ENCODE peak calls at places on chromosomes 12 and 14, in four cellular contexts. V, L, P and R are unnamed samples. For H3K9me3, the result is how much of the 10 kb centered on the place peaks cover.

GRCh38 chr14:49930720-49931119 is 37.8 kb downstream of the ARF6 start:
- DNase-seq in V (no peak), L (no peak), P (no peak), R (no peak)

GRCh38 chr12:4091001-4091789 is 182.4 kb upstream of the CCND2 start:
- DNase-seq in V (no peak), L (no peak), P (no peak), R (no peak)

GRCh38 chr12:122849352-122850047 is 14.2 kb downstream of the HIP1R start:
- DNase-seq in V (no peak), L (no peak), P (no peak), R (no peak)

GRCh38 chr12:30188602-30189326 is 405.0 kb upstream of the TMTC1 start:
- DNase-seq in V (no peak), L (no peak), P (peak), R (no peak)

GRCh38 chr14:74860179-74860578 is 15.8 kb downstream of the PROX2 start:
- DNase-seq in V (no peak), L (no peak), P (no peak), R (no peak)

GRCh38 chr12:57584050-57584449 is 6.9 kb upstream of the PIP4K2C start:
- DNase-seq in V (no peak), L (no peak), P (no peak), R (no peak)

GRCh38 chr14:46580941-46581671 is 70.5 kb downstream of the RPL10L start:
- DNase-seq in V (no peak), L (peak), P (no peak), R (no peak)

GRCh38 chr14:73774671-73775070 is 60.5 kb upstream of the PNMA1 start:
- DNase-seq in V (no peak), L (no peak), P (no peak), R (no peak)

GRCh38 chr14:101596742-101597141 is 35.4 kb downstream of the DIO3 start:
- DNase-seq in V (no peak), L (no peak), P (no peak), R (peak)

GRCh38 chr14:86541969-86542368 is 1012.0 kb downstream of the FLRT2 start:
- DNase-seq in V (no peak), L (no peak), P (no peak), R (no peak)

GRCh38 chr14:73176673-73177072 is 40.4 kb downstream of the PSEN1 start:
- DNase-seq in V (no peak), L (no peak), P (no peak), R (no peak)

GRCh38 chr12:78951746-78952532 is 87.4 kb downstream of the SYT1 start:
- DNase-seq in V (no peak), L (no peak), P (no peak), R (no peak)

GRCh38 chr14:61438497-61438859 is 117.1 kb downstream of the PRKCH start:
- DNase-seq in V (no peak), L (no peak), P (no peak), R (no peak)

GRCh38 chr12:124737040-124737419 is 126.6 kb downstream of the SCARB1 start:
- DNase-seq in V (no peak), L (no peak), P (no peak), R (no peak)

GRCh38 chr12:79524507-79525148 is 166.1 kb downstream of the PAWR start:
- DNase-seq in V (no peak), L (no peak), P (no peak), R (no peak)

GRCh38 chr14:82710257-82710841 is 1176.7 kb upstream of the SEL1L start:
- DNase-seq in V (no peak), L (peak), P (no peak), R (peak)

GRCh38 chr12:75479963-75480461 is 543 bp upstream of the GLIPR1 start:
- DNase-seq in V (no peak), L (no peak), P (no peak), R (no peak)

GRCh38 chr12:68310370-68310769 is 21.8 kb downstream of the MDM1 start:
- DNase-seq in V (no peak), L (no peak), P (no peak), R (no peak)

GRCh38 chr14:68164723-68165122 is 345.1 kb downstream of the RAD51B start:
- DNase-seq in V (no peak), L (no peak), P (no peak), R (no peak)

GRCh38 chr12:113424915-113425823 is 3.0 kb downstream of the SDSL start:
- DNase-seq in V (no peak), L (no peak), P (peak), R (peak)

GRCh38 chr12:47650469-47650868 is 55.4 kb downstream of the RPAP3 start:
- DNase-seq in V (no peak), L (no peak), P (no peak), R (no peak)

GRCh38 chr12:94151577-94151976 is 3.2 kb downstream of the PLXNC1 start:
- DNase-seq in V (no peak), L (no peak), P (no peak), R (no peak)

GRCh38 chr12:2785017-2785416 is 9.8 kb upstream of the FKBP4 start:
- DNase-seq in V (no peak), L (no peak), P (no peak), R (no peak)

GRCh38 chr14:75204106-75204505 is 27.7 kb upstream of the TMED10 start:
- DNase-seq in V (no peak), L (no peak), P (no peak), R (no peak)

GRCh38 chr12:124923906-124924734 is 9.7 kb upstream of the UBC start:
- DNase-seq in V (peak), L (no peak), P (no peak), R (no peak)

GRCh38 chr12:46674818-46675217 is 151.0 kb downstream of the SLC38A4 start:
- DNase-seq in V (no peak), L (no peak), P (no peak), R (no peak)

GRCh38 chr12:1171657-1172056 is 180.6 kb downstream of the ERC1 start:
- DNase-seq in V (no peak), L (no peak), P (no peak), R (no peak)

GRCh38 chr12:69341328-69341727 is 6.9 kb upstream of the LYZ start:
- DNase-seq in V (no peak), L (no peak), P (no peak), R (peak)
- H3K27ac ChIP-seq in V (no peak), L (no peak), P (no peak), R (peak)

DNA sequence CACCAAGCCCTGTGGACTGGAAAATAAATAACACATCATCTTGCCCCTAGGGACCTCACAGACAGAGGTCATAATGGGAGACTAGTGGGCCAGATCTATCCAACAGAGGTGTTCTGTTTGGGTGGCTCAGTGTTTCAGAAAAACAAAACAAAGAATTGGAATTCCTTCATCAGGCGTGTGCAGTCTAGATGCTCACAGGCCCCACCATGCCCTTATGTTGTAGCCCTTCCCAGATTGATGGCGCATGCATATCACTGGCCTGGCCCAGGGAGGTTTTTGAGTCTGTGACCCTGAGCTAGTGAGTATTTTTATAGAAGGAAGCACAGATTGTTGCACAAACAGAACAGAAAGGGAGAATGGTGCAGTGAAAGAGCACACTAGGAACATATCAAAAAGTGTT is 859.6 kb downstream of the BCL11B start:
- DNase-seq in V (no peak), L (no peak), P (no peak), R (no peak)
- H3K9me3 ChIP-seq in V (under half), L (under half), P (under half), R (under half)

GRCh38 chr12:50103767-50104321 is at the start of gene GPD1:
- DNase-seq in V (peak), L (peak), P (peak), R (peak)

GRCh38 chr12:50104614-50105366 is 982 bp downstream of the GPD1 start:
- DNase-seq in V (no peak), L (no peak), P (no peak), R (no peak)

GRCh38 chr12:50102648-50103309 is 1.0 kb upstream of the GPD1 start:
- DNase-seq in V (no peak), L (no peak), P (no peak), R (peak)

GRCh38 chr12:50102186-50102585 is 1.6 kb upstream of the GPD1 start:
- DNase-seq in V (no peak), L (no peak), P (no peak), R (no peak)

DNA sequence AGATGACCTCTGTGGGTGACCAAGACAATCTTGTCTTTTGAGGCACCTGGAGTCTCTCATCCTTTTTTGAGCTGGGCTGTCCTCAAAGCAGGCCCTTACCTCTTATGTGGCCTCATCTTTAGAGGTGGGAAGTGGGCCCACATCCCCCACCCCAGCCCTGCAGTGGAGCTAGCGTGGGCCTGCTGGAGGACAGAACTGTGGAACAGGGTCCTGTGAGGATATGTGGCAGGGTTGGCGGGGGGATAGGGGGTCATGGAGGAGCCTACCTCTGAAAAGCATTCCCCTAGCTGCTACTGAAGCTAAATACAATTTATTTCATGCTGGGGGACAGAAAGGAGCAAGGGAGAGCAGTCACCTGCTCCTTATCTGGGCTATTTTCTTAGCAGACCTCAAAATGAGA is 457 bp upstream of the GPD1 start:
- DNase-seq in V (no peak), L (no peak), P (no peak), R (no peak)
- H3K27ac ChIP-seq in V (peak), L (no peak), P (no peak), R (no peak)

GRCh38 chr12:9098463-9099026 is 17.2 kb downstream of the A2M start:
- DNase-seq in V (no peak), L (no peak), P (no peak), R (no peak)
- H3K9me3 ChIP-seq in V (under half), L (under half), P (under half), R (under half)

GRCh38 chr14:42378880-42379279 is 772.2 kb downstream of the LRFN5 start:
- DNase-seq in V (no peak), L (no peak), P (no peak), R (peak)

GRCh38 chr14:42378274-42378673 is 771.6 kb downstream of the LRFN5 start:
- DNase-seq in V (no peak), L (no peak), P (no peak), R (no peak)

GRCh38 chr14:42370056-42370455 is 763.4 kb downstream of the LRFN5 start:
- DNase-seq in V (no peak), L (no peak), P (no peak), R (no peak)

DNA sequence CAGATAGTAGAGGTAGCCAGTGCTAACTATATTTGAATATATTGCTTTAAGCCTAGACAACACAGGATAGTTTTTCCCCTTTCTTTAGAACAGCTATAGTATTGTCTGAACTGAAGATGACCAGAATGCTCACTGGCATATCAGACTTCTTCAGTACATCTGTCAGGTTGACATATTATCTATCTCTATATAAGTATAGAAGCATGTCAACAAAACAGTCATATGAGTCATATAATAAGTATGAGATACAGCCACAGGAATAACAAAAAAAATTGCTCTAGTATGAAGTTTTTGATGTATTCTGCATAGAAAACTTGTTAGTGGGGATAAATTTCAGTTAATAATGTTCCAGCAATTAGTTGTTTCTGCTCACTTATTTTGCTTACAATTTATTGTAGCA is 767.7 kb downstream of the LRFN5 start:
- DNase-seq in V (no peak), L (no peak), P (no peak), R (no peak)
- H3K27ac ChIP-seq in V (no peak), L (no peak), P (no peak), R (no peak)

GRCh38 chr14:104367811-104368750 is 211.5 kb upstream of the C14orf180 start:
- DNase-seq in V (no peak), L (no peak), P (no peak), R (no peak)
- H3K9me3 ChIP-seq in V (under half), L (under half), P (under half), R (under half)

GRCh38 chr14:87581298-87581697 is 411.7 kb downstream of the GALC start:
- DNase-seq in V (no peak), L (no peak), P (no peak), R (no peak)
- H3K27ac ChIP-seq in V (no peak), L (no peak), P (no peak), R (no peak)